ENCODE peak calls at places on chromosome 17, in five cellular contexts. N, M, I, T and S are unnamed samples.

GRCh38 chr17:72361892-72362291 is 241.1 kb downstream of the SOX9 start:
- DNase-seq in M (no peak), I (no peak), N (no peak), T (no peak), S (no peak)

GRCh38 chr17:37710344-37710886 is 34.4 kb downstream of the HNF1B start:
- DNase-seq in T (peak; percentile 73), M (no peak), I (no peak), N (peak; percentile 43), S (no peak)

GRCh38 chr17:3048727-3049471 is 14.5 kb downstream of the OR1D5 start:
- DNase-seq in M (peak; percentile 78), I (peak; percentile 93), T (peak; percentile 92), N (peak; percentile 99), S (peak; percentile 83)

GRCh38 chr17:18362509-18363020 is 785 bp downstream of the SHMT1 start:
- DNase-seq in N (peak; percentile 89), I (peak; percentile 49), T (no peak), M (no peak), S (no peak)

GRCh38 chr17:31564883-31565297 is 173.4 kb downstream of the RAB11FIP4 start:
- DNase-seq in I (peak; percentile 37), N (no peak), T (no peak), M (no peak), S (no peak)

GRCh38 chr17:2237521-2237921 is 66.1 kb downstream of the SMG6 start:
- DNase-seq in N (peak; percentile 58), M (no peak), T (no peak), I (peak; percentile 77), S (no peak)

GRCh38 chr17:72396121-72396520 is 275.3 kb downstream of the SOX9 start:
- DNase-seq in M (no peak), N (no peak), T (no peak), I (no peak), S (no peak)

GRCh38 chr17:32882734-32883133 is 5.8 kb upstream of the MYO1D start:
- DNase-seq in I (no peak), M (no peak), N (no peak), T (no peak), S (peak; percentile 41)

GRCh38 chr17:7841622-7842379 is 7.8 kb downstream of the KDM6B start:
- DNase-seq in M (peak; percentile 82), I (peak; percentile 93), T (peak; percentile 97), N (peak; percentile 93), S (peak; percentile 78)

GRCh38 chr17:40602445-40603443 is 37.5 kb upstream of the CCR7 start:
- DNase-seq in M (peak; percentile 55), I (no peak), T (no peak), N (no peak), S (peak; percentile 70)

GRCh38 chr17:32926183-32926582 is 1.8 kb upstream of the TMEM98 start:
- DNase-seq in N (peak; percentile 58), I (no peak), M (no peak), T (no peak), S (no peak)

GRCh38 chr17:41392278-41392677 is 5.1 kb downstream of the KRT31 start:
- DNase-seq in T (no peak), N (no peak), M (no peak), I (no peak), S (no peak)

GRCh38 chr17:29929006-29929543 is 953 bp downstream of the SSH2 start:
- DNase-seq in I (peak; percentile 20), M (no peak), N (no peak), T (no peak), S (no peak)

GRCh38 chr17:45305532-45306087 is 11.2 kb downstream of the MAP3K14 start:
- DNase-seq in M (no peak), T (no peak), N (no peak), I (no peak), S (no peak)

GRCh38 chr17:58991718-58992331 is 114.9 kb downstream of the TRIM37 start:
- DNase-seq in I (no peak), N (no peak), M (peak; percentile 46), T (no peak), S (peak; percentile 44)

GRCh38 chr17:63116967-63117366 is 150.9 kb downstream of the TANC2 start:
- DNase-seq in N (no peak), T (no peak), I (no peak), M (no peak), S (no peak)

GRCh38 chr17:59845595-59846390 is 47.0 kb downstream of the TUBD1 start:
- DNase-seq in N (no peak), I (no peak), M (no peak), T (no peak), S (no peak)

GRCh38 chr17:79413591-79413990 is 197.3 kb downstream of the RBFOX3 start:
- DNase-seq in M (no peak), I (no peak), N (no peak), T (no peak), S (no peak)

GRCh38 chr17:8016632-8017424 is 14.4 kb downstream of the GUCY2D start:
- DNase-seq in M (peak; percentile 69), T (peak; percentile 41), N (peak; percentile 55), I (no peak), S (peak; percentile 55)

GRCh38 chr17:73802314-73802713 is 158.1 kb upstream of the SDK2 start:
- DNase-seq in M (no peak), T (no peak), I (no peak), N (no peak), S (no peak)

GRCh38 chr17:72764632-72765041 is 327.9 kb downstream of the SLC39A11 start:
- DNase-seq in N (no peak), M (no peak), I (no peak), T (no peak), S (no peak)

GRCh38 chr17:60461584-60461983 is 39.3 kb downstream of the CHCT1 start:
- DNase-seq in N (no peak), T (no peak), M (no peak), I (no peak), S (no peak)

GRCh38 chr17:61462734-61463067 is 10.5 kb downstream of the TBX4 start:
- DNase-seq in T (no peak), N (no peak), M (no peak), I (no peak), S (no peak)

GRCh38 chr17:32152130-32152529 is 9.8 kb downstream of the RHOT1 start:
- DNase-seq in N (peak; percentile 60), I (no peak), M (no peak), T (no peak), S (no peak)

GRCh38 chr17:67679225-67679624 is 38.5 kb upstream of the NOL11 start:
- DNase-seq in N (no peak), T (no peak), I (no peak), M (no peak), S (no peak)
- TF ChIP-seq CTCF in N (no peak), T (no peak), I (no peak), M (no peak), S (peak; percentile 17)

DNA sequence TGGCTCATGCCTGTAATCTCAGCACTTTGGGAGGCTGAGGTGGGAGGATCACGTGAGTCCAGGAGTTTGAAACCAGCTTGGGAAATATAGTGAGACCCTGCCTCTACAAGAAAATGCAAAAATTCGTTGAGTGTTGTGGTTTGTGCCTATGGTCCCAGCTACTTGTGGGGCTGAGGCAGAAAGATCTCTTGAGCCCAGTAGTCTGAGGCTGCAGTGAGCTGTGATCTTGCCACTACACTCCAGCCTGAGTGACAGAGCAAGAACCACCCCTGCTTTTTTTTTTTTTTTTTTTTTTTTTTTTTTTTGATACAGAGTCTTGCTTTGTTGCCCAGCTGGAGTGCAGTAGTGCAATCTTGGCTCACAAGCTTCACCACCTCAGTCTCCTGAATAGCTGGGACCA is 34.0 kb downstream of the ITGB3 start:
- DNase-seq in I (no peak), T (no peak), N (no peak), M (no peak), S (no peak)
- TF ChIP-seq CTCF in I (no peak), T (no peak), N (no peak), M (no peak), S (no peak)

DNA sequence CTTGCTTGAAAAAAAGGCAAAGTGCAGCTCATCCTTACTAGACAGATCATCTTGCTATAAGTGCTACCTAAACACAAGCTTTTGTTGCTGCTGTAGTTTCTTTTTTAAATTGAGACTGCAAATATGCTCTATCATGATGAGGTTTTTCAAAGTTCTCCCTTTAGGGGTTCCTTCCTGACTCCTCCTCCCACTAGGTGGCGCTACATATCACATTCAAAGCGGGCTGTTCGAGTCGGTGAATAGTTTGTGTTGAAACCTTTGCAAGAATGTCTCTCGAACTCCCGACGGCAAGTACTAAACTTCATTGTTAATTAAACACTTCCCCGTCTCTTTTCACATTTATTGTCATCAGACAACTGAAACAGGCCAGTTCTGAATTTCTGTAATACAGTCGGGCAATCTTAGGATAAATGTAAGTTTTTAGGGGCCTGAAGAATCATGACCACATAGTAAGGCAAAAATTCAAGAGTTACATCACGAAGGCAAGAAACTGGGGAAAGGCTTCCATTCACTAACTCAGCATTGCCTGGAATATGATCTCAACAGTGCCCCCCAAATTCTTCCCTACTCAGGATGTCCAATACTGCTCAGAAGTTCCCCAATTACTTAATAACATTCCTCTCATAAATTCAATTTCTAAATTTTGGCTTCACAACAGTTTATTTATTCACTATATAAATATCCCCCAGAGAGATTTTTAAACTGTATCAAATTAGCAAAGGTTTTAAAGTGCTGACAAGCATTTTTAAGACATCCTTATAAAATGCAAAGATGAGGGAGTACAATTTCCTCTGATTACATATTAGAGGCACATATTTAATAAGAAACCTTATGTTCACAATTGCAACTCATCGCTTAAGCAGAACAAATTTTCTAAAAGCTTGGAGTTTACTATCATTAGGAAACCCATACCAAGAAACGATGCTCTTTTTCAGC is 6.7 kb downstream of the HS3ST3A1 start:
- DNase-seq in M (peak; percentile 72), N (peak; percentile 92), I (peak; percentile 72), T (peak; percentile 72), S (peak; percentile 61)
- TF ChIP-seq CTCF in M (peak; percentile 81), N (peak; percentile 97), I (peak; percentile 67), T (peak; percentile 88), S (peak; percentile 73)

GRCh38 chr17:81884520-81884919 is 6.9 kb downstream of the ALYREF start:
- DNase-seq in N (no peak), M (no peak), T (no peak), I (no peak), S (no peak)
- TF ChIP-seq CTCF in N (no peak), M (no peak), T (no peak), I (no peak), S (no peak)

GRCh38 chr17:76365256-76365903 is 11.7 kb upstream of the PRPSAP1 start:
- DNase-seq in I (no peak), N (no peak), T (no peak), M (no peak), S (no peak)
- TF ChIP-seq CTCF in I (no peak), N (peak; percentile 18), T (peak; percentile 27), M (no peak), S (peak; percentile 53)

GRCh38 chr17:70078994-70079531 is 4.0 kb downstream of the KCNJ16 start:
- DNase-seq in T (no peak), N (no peak), M (no peak), I (no peak), S (no peak)

GRCh38 chr17:70080541-70081347 is 5.7 kb downstream of the KCNJ16 start:
- DNase-seq in N (peak; percentile 32), I (no peak), M (no peak), T (no peak), S (no peak)

GRCh38 chr17:70076831-70077230 is 1.8 kb downstream of the KCNJ16 start:
- DNase-seq in M (no peak), T (no peak), I (no peak), N (no peak), S (no peak)

GRCh38 chr17:70076189-70076588 is 1.2 kb downstream of the KCNJ16 start:
- DNase-seq in M (no peak), T (no peak), I (no peak), N (no peak), S (no peak)

DNA sequence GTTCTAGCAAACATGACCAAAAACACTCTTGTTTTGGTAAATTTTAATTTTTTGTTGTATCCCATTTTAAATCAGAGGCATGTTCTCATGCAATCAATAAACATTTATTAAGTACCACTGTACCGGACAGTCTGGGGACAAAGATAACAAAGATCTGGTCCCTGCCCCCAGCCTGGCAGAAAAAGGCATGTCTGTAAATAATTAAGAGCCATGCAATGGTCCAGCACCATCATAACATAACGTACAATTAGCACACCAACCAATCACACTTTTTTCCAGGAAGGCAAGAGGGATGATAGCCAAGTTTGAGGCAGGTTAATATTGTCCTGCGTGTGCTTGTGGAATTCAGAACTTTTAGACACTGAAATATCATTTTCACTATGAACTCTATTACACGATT is 3.5 kb downstream of the KCNJ16 start:
- DNase-seq in T (no peak), I (no peak), M (no peak), N (no peak), S (no peak)
- TF ChIP-seq CTCF in T (no peak), I (no peak), M (no peak), N (no peak), S (no peak)